ENCODE peak calls at places on chromosome 16, in seven cellular contexts. J, E, L, H, O, S and X are unnamed samples.

GRCh38 chr16:29816694-29817441 is 916 bp downstream of the PAGR1 start:
- DNase-seq in H (peak; percentile 96), L (peak; percentile 67), S (no peak), J (no peak), E (peak; percentile 80), O (peak; percentile 63), X (peak; percentile 72)

GRCh38 chr16:27789150-27789549 is 239.2 kb downstream of the KATNIP start:
- DNase-seq in L (no peak), E (no peak), H (no peak), J (no peak), S (no peak), O (no peak), X (no peak)

GRCh38 chr16:59540621-59541020 is 806.5 kb upstream of the GOT2 start:
- DNase-seq in L (no peak), J (no peak), S (no peak), E (no peak), H (no peak), O (peak; percentile 2), X (no peak)

GRCh38 chr16:30348113-30348512 is 7.0 kb downstream of the CD2BP2 start:
- DNase-seq in S (no peak), E (no peak), O (no peak), J (no peak), L (no peak), H (no peak), X (no peak)

GRCh38 chr16:30166202-30166902 is 17.1 kb upstream of the CORO1A start:
- DNase-seq in L (no peak), H (peak; percentile 15), J (no peak), S (no peak), E (peak; percentile 79), O (no peak), X (no peak)

GRCh38 chr16:89600956-89601355 is 12.5 kb upstream of the DPEP1 start:
- DNase-seq in S (no peak), E (no peak), O (no peak), J (no peak), L (no peak), H (peak; percentile 91), X (no peak)

GRCh38 chr16:9351841-9352434 is 260.5 kb downstream of the HAPSTR1 start:
- DNase-seq in L (no peak), H (no peak), O (no peak), E (no peak), S (no peak), J (no peak), X (no peak)

GRCh38 chr16:68479271-68479670 is 31.0 kb upstream of the SMPD3 start:
- DNase-seq in L (no peak), E (no peak), S (no peak), O (no peak), H (no peak), J (no peak), X (no peak)

GRCh38 chr16:10536814-10537389 is 43.5 kb downstream of the EMP2 start:
- DNase-seq in S (no peak), H (no peak), L (no peak), O (no peak), J (no peak), E (no peak), X (no peak)

GRCh38 chr16:78630102-78630501 is 530.6 kb downstream of the WWOX start:
- DNase-seq in S (no peak), E (no peak), H (no peak), J (no peak), O (no peak), L (no peak), X (no peak)

GRCh38 chr16:30874244-30874820 is 19.5 kb downstream of the BCL7C start:
- DNase-seq in L (no peak), J (no peak), S (no peak), E (no peak), H (no peak), O (no peak), X (no peak)

GRCh38 chr16:24781256-24781655 is 51.8 kb downstream of the TNRC6A start:
- DNase-seq in E (no peak), S (no peak), L (no peak), H (no peak), O (no peak), J (no peak), X (no peak)

GRCh38 chr16:2329532-2329931 is 11.0 kb downstream of the ABCA3 start:
- DNase-seq in J (no peak), E (no peak), O (no peak), H (peak; percentile 67), S (no peak), L (no peak), X (no peak)

GRCh38 chr16:28473714-28474265 is 1.7 kb upstream of the NPIPB7 start:
- DNase-seq in J (no peak), S (no peak), E (no peak), L (no peak), O (no peak), H (no peak), X (no peak)

GRCh38 chr16:8583199-8583598 is 7.1 kb downstream of the TMEM114 start:
- DNase-seq in O (peak; percentile 57), L (no peak), E (no peak), S (no peak), H (no peak), J (no peak), X (no peak)

GRCh38 chr16:7366041-7366440 is 33.4 kb downstream of the RBFOX1 start:
- DNase-seq in S (no peak), H (no peak), L (no peak), O (no peak), E (no peak), J (no peak), X (no peak)

DNA sequence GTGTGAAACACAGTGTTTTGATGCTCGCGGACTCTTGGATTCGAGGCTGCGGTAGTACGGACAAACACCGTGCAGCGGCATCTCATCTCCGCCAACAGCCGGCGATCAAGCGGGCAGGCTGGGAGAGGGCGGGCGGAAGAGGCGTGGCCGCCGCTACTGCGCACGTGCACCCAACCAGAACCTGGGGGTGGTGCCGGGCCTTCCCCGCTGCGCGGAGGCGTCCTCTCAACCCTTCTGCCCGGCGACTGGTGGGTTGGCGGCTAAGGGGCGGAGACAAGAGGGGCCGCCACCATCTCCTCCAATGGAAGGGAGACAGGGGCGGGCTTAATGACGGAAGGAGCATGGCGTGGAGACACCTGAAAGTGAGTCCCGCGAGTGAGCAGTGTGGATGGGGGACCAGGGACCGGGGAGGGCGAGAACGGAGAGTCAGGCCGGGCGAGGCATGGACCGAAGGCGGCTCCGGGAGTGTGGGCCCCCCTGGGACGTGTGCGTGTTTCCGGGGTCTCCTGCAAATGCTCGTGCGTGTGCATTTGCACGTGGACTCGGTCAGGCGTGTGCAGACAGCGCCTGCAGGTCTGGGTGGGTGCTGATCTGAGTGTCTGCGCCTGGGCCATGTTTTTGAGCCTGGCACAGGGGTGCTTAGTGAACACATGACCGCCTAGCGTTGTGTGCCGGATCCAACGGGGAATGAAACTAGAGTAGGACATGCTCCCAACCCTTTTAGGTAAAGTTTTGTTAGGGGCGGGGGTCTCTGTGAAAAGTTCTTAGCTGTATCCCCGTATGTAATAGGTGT is at the start of gene DHODH:
- DNase-seq in J (peak; percentile 82), S (peak; percentile 81), L (peak; percentile 99), E (peak; percentile 98), O (peak; percentile 98), H (peak; percentile 99), X (peak; percentile 97)
- TF ChIP-seq CTCF in J (no peak), S (no peak), L (no peak), E (no peak), O (peak; percentile 14), H (no peak), X (no peak)

DNA sequence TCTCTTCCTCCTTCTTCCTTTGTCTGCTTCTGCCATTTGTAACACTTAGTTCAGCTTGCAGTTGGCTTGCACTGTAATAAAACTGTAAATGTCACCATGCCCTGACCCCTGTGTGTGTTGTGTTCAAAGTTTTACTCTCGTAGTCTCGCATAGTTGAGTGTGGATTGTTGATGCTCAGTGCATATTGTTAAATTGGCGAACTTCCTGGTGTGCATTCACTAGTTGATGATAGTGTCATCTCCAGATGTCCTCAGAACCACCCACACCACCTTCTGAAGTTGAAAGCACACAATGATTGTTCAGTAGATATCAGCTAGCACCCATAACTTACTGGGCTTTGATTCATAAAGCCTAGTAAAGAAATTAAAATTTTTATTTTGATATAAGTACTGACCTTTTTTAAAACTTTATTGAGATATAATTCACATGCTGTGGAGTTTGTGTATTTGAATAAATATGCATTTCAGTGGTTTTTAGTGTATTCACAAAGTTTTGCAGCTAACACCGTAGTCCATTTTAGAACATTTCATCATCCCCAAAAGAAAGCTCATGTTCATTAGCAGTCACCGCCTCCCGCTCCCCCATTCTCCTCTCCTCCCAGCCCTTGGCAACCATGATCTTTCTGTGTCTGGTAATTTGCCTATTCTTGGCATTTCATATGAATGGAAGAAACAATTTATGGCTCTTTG is 25.0 kb downstream of the USP10 start:
- DNase-seq in O (no peak), E (peak; percentile 53), S (no peak), J (no peak), H (no peak), L (no peak), X (no peak)
- H3K4me3 ChIP-seq in O (no peak overlapping the region), E (peak overlapping the region; percentile 11), S (no peak overlapping the region), J (no peak overlapping the region), H (no peak overlapping the region), L (no peak overlapping the region), X (no peak overlapping the region)

GRCh38 chr16:47568355-47568754 is 107.2 kb downstream of the PHKB start:
- DNase-seq in S (no peak), L (no peak), O (no peak), E (no peak), J (no peak), H (no peak), X (no peak)

GRCh38 chr16:47567321-47567720 is 106.2 kb downstream of the PHKB start:
- DNase-seq in J (no peak), H (no peak), E (no peak), O (no peak), L (no peak), S (no peak), X (no peak)

GRCh38 chr16:47571711-47572110 is 110.6 kb downstream of the PHKB start:
- DNase-seq in E (no peak), S (no peak), O (no peak), J (no peak), H (no peak), L (no peak), X (no peak)

GRCh38 chr16:47574091-47575054 is 113.2 kb downstream of the PHKB start:
- DNase-seq in E (peak; percentile 10), J (no peak), O (peak; percentile 81), H (peak; percentile 83), S (no peak), L (no peak), X (no peak)

DNA sequence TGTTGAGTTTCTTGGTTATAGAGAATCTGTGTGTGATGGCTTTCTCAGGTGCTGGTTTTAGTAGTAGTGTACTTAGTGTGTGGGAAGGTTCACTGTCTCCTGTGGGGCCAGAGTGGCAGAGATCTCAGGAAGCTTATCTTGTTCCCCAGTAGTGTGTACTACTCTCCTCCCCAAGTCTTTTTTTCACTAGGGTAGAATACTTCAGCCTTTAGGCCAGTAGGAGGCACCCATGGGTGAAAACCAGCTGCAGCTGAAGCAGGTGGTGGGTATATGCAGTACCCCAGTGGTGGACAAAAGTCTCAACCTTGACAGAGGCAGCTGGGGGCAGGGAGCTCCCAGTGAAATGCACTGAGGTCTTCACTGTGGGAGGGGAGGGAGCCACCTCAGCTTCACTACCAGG is 109.9 kb downstream of the PHKB start:
- DNase-seq in L (no peak), J (no peak), E (no peak), H (no peak), S (no peak), O (no peak), X (no peak)
- TF ChIP-seq CTCF in L (no peak), J (no peak), E (no peak), H (no peak), S (no peak), O (no peak), X (no peak)

GRCh38 chr16:71287903-71288302 is 1.3 kb downstream of the CMTR2 start:
- DNase-seq in J (no peak), O (no peak), L (no peak), E (no peak), S (no peak), H (no peak), X (no peak)
- H3K4me3 ChIP-seq in J (peak overlapping the region; percentile 87), O (peak overlapping the region; percentile 76), L (peak overlapping the region; percentile 67), E (no peak overlapping the region), S (peak overlapping the region; percentile 80), H (peak overlapping the region; percentile 89), X (no peak overlapping the region)